ENCODE peak calls at places on chromosomes 13 and 19, in four cellular contexts. V is K562, X is GM12878, E is HepG2. B is an unnamed sample.
A peak's percentile ranks its signal among the peaks of the same experiment; 100 is the strongest.

GRCh38 chr13:28199089-28199488 is 60.7 kb downstream of the PAN3 start:
- DNase-seq in V (peak; percentile 18), X (no peak), E (no peak), B (peak; percentile 9)

GRCh38 chr13:75579529-75579928 is 29.9 kb downstream of the UCHL3 start:
- DNase-seq in V (no peak), X (no peak), E (no peak), B (no peak)

GRCh38 chr19:51368366-51369282 is at the start of gene CLDND2:
- DNase-seq in V (peak; percentile 47), X (no peak), E (no peak), B (no peak)

GRCh38 chr13:45941261-45941660 is 89.7 kb upstream of the SIAH3 start:
- DNase-seq in V (no peak), X (no peak), E (no peak), B (no peak)

GRCh38 chr19:10321417-10321797 is 5.6 kb upstream of the FDX2 start:
- DNase-seq in V (no peak), X (no peak), E (no peak), B (no peak)

GRCh38 chr19:29836409-29836825 is 24.6 kb downstream of the CCNE1 start:
- DNase-seq in V (no peak), X (peak; percentile 86), E (no peak), B (no peak)

GRCh38 chr13:98535501-98536357 is 41.2 kb downstream of the STK24 start:
- DNase-seq in V (no peak), X (no peak), E (peak; percentile 22), B (no peak)

GRCh38 chr19:48239582-48240141 is 16.1 kb downstream of the CARD8 start:
- DNase-seq in V (no peak), X (no peak), E (no peak), B (no peak)

GRCh38 chr19:13228561-13228960 is 78.3 kb downstream of the IER2 start:
- DNase-seq in V (no peak), X (no peak), E (no peak), B (peak; percentile 47)

GRCh38 chr19:1265611-1266115 is 3.5 kb upstream of the CIRBP start:
- DNase-seq in V (no peak), X (no peak), E (no peak), B (no peak)

GRCh38 chr13:35891973-35892441 is 239.2 kb downstream of the DCLK1 start:
- DNase-seq in V (no peak), X (no peak), E (no peak), B (no peak)

GRCh38 chr13:50123515-50123861 is 108.2 kb downstream of the KCNRG start:
- DNase-seq in V (no peak), X (no peak), E (no peak), B (no peak)

GRCh38 chr13:110212529-110212928 is 94.4 kb downstream of the COL4A1 start:
- DNase-seq in V (no peak), X (no peak), E (no peak), B (no peak)

GRCh38 chr19:4063369-4064072 is 3.2 kb downstream of the ZBTB7A start:
- DNase-seq in V (no peak), X (no peak), E (no peak), B (no peak)

GRCh38 chr19:54209748-54210494 is 9.3 kb downstream of the RPS9 start:
- DNase-seq in V (peak; percentile 66), X (no peak), E (peak; percentile 98), B (peak; percentile 61)

GRCh38 chr19:18425515-18426415 is 6.6 kb downstream of the SSBP4 start:
- DNase-seq in V (no peak), X (no peak), E (no peak), B (no peak)

GRCh38 chr13:99278199-99278598 is 20.0 kb upstream of the GPR18 start:
- DNase-seq in V (no peak), X (no peak), E (no peak), B (no peak)

GRCh38 chr13:98083507-98083906 is 59.4 kb upstream of the FARP1 start:
- DNase-seq in V (no peak), X (no peak), E (no peak), B (no peak)

GRCh38 chr19:41886761-41887710 is 4.1 kb downstream of the ARHGEF1 start:
- DNase-seq in V (no peak), X (no peak), E (no peak), B (no peak)

GRCh38 chr13:49374585-49375290 is 69.1 kb downstream of the CAB39L start:
- DNase-seq in V (peak; percentile 7), X (no peak), E (no peak), B (no peak)

GRCh38 chr19:4870025-4870700 is 2.7 kb upstream of the PLIN3 start:
- DNase-seq in V (peak; percentile 78), X (no peak), E (peak; percentile 98), B (no peak)

GRCh38 chr13:44903596-44903995 is 85.7 kb downstream of the NUFIP1 start:
- DNase-seq in V (no peak), X (no peak), E (no peak), B (no peak)

GRCh38 chr19:4352701-4353121 is 9.3 kb downstream of the MPND start:
- DNase-seq in V (peak; percentile 72), X (no peak), E (peak; percentile 47), B (peak; percentile 62)

GRCh38 chr13:39249971-39250370 is 211.7 kb downstream of the NHLRC3 start:
- DNase-seq in V (no peak), X (no peak), E (no peak), B (no peak)

GRCh38 chr19:40687525-40688016 is 2.9 kb downstream of the NUMBL start:
- DNase-seq in V (peak; percentile 72), X (peak; percentile 23), E (no peak), B (no peak)

GRCh38 chr19:38735257-38735686 is 9.0 kb downstream of the CAPN12 start:
- DNase-seq in V (peak; percentile 61), X (no peak), E (no peak), B (peak; percentile 45)

GRCh38 chr19:38734426-38735256 is 9.6 kb downstream of the CAPN12 start:
- DNase-seq in V (no peak), X (peak; percentile 25), E (no peak), B (no peak)

GRCh38 chr19:38736413-38737280 is 7.6 kb downstream of the CAPN12 start:
- DNase-seq in V (peak; percentile 99), X (peak; percentile 17), E (no peak), B (peak; percentile 79)

GRCh38 chr19:38737297-38737865 is 6.9 kb downstream of the CAPN12 start:
- DNase-seq in V (no peak), X (no peak), E (no peak), B (no peak)

GRCh38 chr19:38736036-38736412 is 8.2 kb downstream of the CAPN12 start:
- DNase-seq in V (peak; percentile 73), X (no peak), E (no peak), B (peak; percentile 66)
- TF ChIP-seq FOXM1 in V (no peak), X (no peak), E (no peak), B (no peak)

DNA sequence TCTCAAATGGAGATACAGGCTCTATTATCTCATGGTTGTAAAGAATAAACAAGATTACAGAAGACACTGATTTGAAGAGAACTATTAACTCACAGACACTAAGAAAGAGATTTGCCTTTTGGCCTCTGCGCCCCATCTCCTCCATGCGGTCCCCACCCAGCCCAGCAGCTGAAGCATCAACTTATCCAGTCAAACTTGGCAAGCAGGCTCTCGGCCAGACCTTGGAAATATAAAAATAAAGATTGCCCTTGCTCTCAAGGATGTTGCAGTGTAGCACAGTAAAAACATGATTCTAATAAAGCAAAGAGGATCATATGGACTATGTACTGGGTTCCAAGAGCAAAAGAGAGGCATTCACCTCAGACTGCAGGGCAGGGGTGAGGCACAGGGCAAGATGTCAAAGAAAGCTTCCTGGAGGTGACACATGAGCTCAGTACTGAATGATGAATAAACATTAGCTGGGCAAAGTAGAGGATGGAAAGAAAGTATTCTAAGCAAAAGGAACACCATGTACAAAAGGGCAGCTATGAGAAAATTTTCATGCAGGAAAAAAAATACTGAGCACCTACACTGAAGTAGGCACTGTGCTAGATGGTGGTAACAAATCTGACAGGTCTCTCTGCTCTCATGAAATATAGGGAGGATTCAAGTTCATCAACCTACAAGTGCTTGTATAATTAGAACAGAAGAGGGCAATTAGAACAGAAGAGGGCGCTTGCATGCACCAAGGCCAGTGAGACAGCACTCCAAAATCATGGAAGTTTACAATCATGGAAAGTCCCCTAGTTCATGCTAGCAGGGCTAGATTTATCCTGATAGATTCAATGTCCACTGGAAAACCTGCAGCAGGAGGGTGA is 85.0 kb downstream of the SACS start:
- DNase-seq in V (no peak), X (no peak), E (no peak), B (no peak)
- TF ChIP-seq SP1 in V (no peak), X (no peak), E (no peak), B (no peak)

GRCh38 chr19:52691737-52692136 is 43.1 kb downstream of the ZNF611 start:
- DNase-seq in V (peak; percentile 6), X (peak; percentile 62), E (no peak), B (no peak)

GRCh38 chr19:52692431-52693008 is 42.3 kb downstream of the ZNF611 start:
- DNase-seq in V (peak; percentile 22), X (no peak), E (no peak), B (no peak)

GRCh38 chr19:52694921-52695320 is 39.9 kb downstream of the ZNF611 start:
- DNase-seq in V (no peak), X (no peak), E (no peak), B (no peak)

GRCh38 chr19:52700673-52701072 is 34.2 kb downstream of the ZNF611 start:
- DNase-seq in V (no peak), X (no peak), E (peak; percentile 34), B (no peak)

DNA sequence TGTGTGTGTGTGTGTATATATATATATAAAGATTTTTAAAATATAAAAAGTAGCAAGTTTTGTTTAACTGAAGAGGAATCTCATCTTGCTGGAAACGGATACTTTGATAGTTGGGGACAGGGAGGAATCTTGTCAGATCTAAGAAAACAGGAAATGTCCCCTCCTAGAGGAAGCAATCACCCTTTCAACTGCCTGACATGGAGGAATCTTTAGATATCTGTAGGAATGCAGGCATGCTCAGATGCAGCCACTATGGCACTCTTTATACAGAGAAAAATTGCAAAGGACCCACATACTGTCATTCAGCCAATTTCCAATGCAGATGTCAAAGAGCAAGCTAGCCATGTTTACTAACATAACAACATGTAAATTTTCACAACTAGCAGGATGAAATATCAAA is 38.8 kb downstream of the ZNF611 start:
- DNase-seq in V (peak; percentile 11), X (no peak), E (no peak), B (no peak)
- TF ChIP-seq FOXM1 in V (no peak), X (no peak), E (no peak), B (no peak)

GRCh38 chr19:55544014-55544413 is 1.3 kb downstream of the SBK3 start:
- DNase-seq in V (no peak), X (no peak), E (no peak), B (no peak)

GRCh38 chr19:55540619-55541018 is 3.7 kb upstream of the SBK2 start:
- DNase-seq in V (no peak), X (no peak), E (no peak), B (no peak)

GRCh38 chr19:55543567-55543966 is 1.8 kb downstream of the SBK3 start:
- DNase-seq in V (no peak), X (no peak), E (no peak), B (no peak)

GRCh38 chr19:55541091-55541490 is 4.2 kb upstream of the SBK2 start:
- DNase-seq in V (no peak), X (no peak), E (no peak), B (no peak)

DNA sequence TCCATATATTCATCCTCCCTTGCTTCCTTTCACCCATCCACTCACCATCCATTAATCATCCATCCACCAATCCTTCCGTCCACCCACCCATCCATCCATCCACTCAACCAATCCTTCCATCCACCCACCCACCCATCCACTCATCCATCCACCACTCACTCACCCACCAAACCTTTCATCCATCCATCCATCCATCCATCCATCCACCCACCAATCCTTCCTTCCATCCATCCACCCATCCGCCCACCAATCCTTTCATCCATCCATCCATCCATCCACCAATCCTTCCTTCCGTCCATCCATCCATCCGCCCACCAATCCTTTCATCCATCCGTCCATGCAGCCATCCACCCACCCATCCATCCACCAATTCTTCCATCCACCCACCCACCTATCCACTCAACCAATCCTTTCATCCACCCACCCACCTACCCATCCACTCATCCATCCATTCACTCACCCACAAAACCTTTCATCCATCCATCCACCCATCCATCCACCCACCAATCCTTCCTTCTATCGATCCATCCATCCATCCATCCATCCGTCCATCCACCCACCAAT is 3.0 kb downstream of the SBK3 start:
- DNase-seq in V (no peak), X (no peak), E (no peak), B (no peak)
- TF ChIP-seq SP1 in V (no peak), X (no peak), E (no peak), B (no peak)